ENCODE peak calls at places on chromosomes 7 and 10, in ten cellular contexts. J, S, P, B, W, Y, L, D, U and H are unnamed samples.

GRCh38 chr7:40199076-40199802 is 64.4 kb downstream of the SUGCT start:
- DNase-seq in J (no peak), S (no peak), P (no peak), B (no peak), W (no peak), Y (peak; percentile 63), L (no peak), D (no peak), U (no peak), H (no peak)

GRCh38 chr7:40151504-40151903 is 16.7 kb downstream of the SUGCT start:
- DNase-seq in J (no peak), S (no peak), P (no peak), B (no peak), W (no peak), Y (no peak), L (no peak), D (no peak), U (no peak), H (no peak)

GRCh38 chr7:28990200-28990960 is 32.2 kb upstream of the TRIL start:
- DNase-seq in J (no peak), S (no peak), P (no peak), B (no peak), W (peak; percentile 54), Y (no peak), L (no peak), D (no peak), U (no peak), H (no peak)

GRCh38 chr7:149879801-149880738 is 6.3 kb downstream of the ATP6V0E2 start:
- DNase-seq in J (no peak), S (no peak), P (no peak), B (no peak), W (no peak), Y (no peak), L (no peak), D (no peak), U (no peak), H (no peak)

GRCh38 chr7:77427996-77428603 is 12.0 kb upstream of the GSAP start:
- DNase-seq in J (peak; percentile 30), S (no peak), P (no peak), B (no peak), W (no peak), Y (peak; percentile 78), L (no peak), D (no peak), U (no peak), H (no peak)

GRCh38 chr10:78533776-78534175 is 500.1 kb downstream of the RPS24 start:
- DNase-seq in J (no peak), S (no peak), P (no peak), B (no peak), W (no peak), Y (no peak), L (no peak), D (no peak), U (no peak), H (no peak)

GRCh38 chr10:81862596-81862995 is 12.4 kb upstream of the NRG3 start:
- DNase-seq in J (no peak), S (no peak), P (no peak), B (no peak), W (no peak), Y (no peak), L (no peak), D (peak; percentile 58), U (no peak), H (no peak)

GRCh38 chr10:125148021-125148439 is 12.3 kb downstream of the CTBP2 start:
- DNase-seq in J (peak; percentile 67), S (no peak), P (no peak), B (no peak), W (no peak), Y (no peak), L (no peak), D (no peak), U (no peak), H (no peak)

GRCh38 chr7:132090444-132090843 is 485.8 kb downstream of the PLXNA4 start:
- DNase-seq in J (no peak), S (no peak), P (no peak), B (no peak), W (no peak), Y (no peak), L (no peak), D (no peak), U (no peak), H (no peak)

GRCh38 chr7:141945356-141945755 is 1.4 kb downstream of the CLEC5A start:
- DNase-seq in J (peak; percentile 32), S (no peak), P (no peak), B (no peak), W (no peak), Y (no peak), L (no peak), D (no peak), U (no peak), H (no peak)

GRCh38 chr7:14598978-14599377 is 303.6 kb downstream of the DGKB start:
- DNase-seq in J (no peak), S (no peak), P (no peak), B (no peak), W (no peak), Y (peak; percentile 60), L (no peak), D (no peak), U (no peak), H (no peak)

GRCh38 chr7:73423519-73424485 is 9.8 kb upstream of the FZD9 start:
- DNase-seq in J (no peak), S (no peak), P (no peak), B (no peak), W (no peak), Y (peak; percentile 26), L (no peak), D (peak; percentile 78), U (peak; percentile 23), H (peak; percentile 61)

GRCh38 chr10:122815458-122815857 is 30.2 kb downstream of the CUZD1 start:
- DNase-seq in J (no peak), S (no peak), P (no peak), B (no peak), W (no peak), Y (no peak), L (no peak), D (no peak), U (no peak), H (no peak)

GRCh38 chr7:136303162-136303561 is 326.0 kb upstream of the MTPN start:
- DNase-seq in J (no peak), S (no peak), P (no peak), B (no peak), W (no peak), Y (no peak), L (no peak), D (no peak), U (no peak), H (no peak)

GRCh38 chr7:55130554-55131198 is 111.9 kb downstream of the EGFR start:
- DNase-seq in J (peak; percentile 46), S (no peak), P (no peak), B (no peak), W (peak; percentile 55), Y (peak; percentile 97), L (no peak), D (no peak), U (no peak), H (peak; percentile 75)
- H3K4me1 ChIP-seq in J (peaks cover 25% of the 10 kb centered on the region), S (peaks cover 95% of the 10 kb centered on the region), P (peaks cover 74% of the 10 kb centered on the region), B (no peaks in the 10 kb centered on the region), W (peaks cover 39% of the 10 kb centered on the region), Y (peaks cover 56% of the 10 kb centered on the region), L (peaks cover 99% of the 10 kb centered on the region), D (peaks cover 13% of the 10 kb centered on the region), U (no peaks in the 10 kb centered on the region), H (peaks cover 29% of the 10 kb centered on the region)

DNA sequence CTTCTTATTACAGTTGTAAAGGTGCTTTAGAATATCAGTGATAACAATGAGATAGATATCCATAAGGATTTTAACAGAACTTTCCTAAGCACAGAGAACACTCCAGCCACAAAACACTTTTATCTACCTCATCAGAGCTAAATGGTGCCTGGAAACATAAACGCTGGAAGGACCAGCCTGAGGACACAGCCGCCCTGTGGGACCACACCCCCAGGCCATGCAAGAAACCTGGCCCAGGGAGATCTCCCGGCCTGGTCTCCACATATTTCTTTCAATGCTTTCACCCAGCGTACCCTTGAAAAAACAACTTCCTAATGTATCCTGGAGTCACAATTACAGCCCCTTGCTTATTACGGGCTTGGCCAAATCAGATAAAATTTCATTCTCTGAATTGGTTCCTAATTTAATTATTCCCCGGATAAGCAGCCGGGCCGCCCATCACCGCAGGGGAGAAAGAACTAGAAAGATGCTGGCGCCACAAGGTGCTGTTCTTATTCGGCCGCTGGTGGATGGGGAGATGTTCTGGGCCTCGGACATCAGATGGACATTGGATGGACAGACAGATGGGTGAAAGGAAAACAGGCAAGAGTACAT is 11.8 kb downstream of the CHST15 start:
- DNase-seq in J (no peak), S (no peak), P (no peak), B (no peak), W (no peak), Y (no peak), L (no peak), D (no peak), U (no peak), H (no peak)
- H3K27ac ChIP-seq in J (no peak overlapping the region), S (no peak overlapping the region), P (no peak overlapping the region), B (no peak overlapping the region), W (no peak overlapping the region), Y (no peak overlapping the region), L (no peak overlapping the region), D (peak overlapping the region; percentile 94), U (peak overlapping the region; percentile 9), H (no peak overlapping the region)

DNA sequence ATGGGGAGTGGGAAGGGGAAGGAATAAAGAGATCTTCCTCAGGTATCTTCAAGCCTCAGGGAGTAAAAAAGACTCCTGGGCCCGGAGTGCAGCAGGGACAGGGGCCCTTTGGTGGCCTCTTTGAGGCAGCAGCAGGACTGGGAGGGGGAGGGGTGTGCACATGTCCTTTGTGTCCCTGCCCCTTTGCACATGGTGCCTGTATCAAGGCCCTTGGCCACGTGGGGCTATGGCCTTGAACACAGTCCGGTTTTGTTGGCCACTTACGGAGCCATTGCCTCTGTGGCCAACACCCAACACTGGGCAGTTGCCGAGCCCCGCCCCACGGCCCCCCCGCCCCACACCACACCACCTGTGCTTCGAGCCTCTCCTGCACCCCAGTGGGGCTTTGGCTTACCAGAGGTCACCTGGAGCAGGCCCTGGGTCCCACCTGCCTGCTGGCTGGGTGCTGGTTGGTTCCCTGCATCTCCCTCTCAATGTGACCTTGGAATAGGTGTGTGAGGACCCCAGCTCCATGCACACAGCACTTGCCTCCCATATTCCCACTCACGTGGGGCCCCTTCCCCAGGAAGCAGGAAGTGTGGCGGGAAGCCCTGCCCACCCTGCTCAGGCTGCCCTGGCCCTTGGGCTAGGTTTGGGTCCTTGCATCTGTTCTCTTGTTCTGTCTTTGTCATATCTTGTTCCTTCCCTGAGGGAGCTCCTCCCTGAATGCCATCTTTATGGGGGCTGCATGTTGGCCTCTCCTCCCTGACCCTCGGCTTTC is 5.3 kb downstream of the SAP25 start:
- DNase-seq in J (peak; percentile 95), S (no peak), P (no peak), B (peak; percentile 87), W (no peak), Y (no peak), L (no peak), D (peak; percentile 87), U (no peak), H (peak; percentile 47)
- TF ChIP-seq POLR2A in J (no peak), S (no peak), P (no peak), B (peak; percentile 37), W (no peak), Y (no peak), L (no peak), D (no peak), U (no peak), H (no peak)

GRCh38 chr7:74476546-74477095 is 22.9 kb downstream of the GTF2IRD1 start:
- DNase-seq in J (no peak), S (no peak), P (no peak), B (no peak), W (no peak), Y (no peak), L (no peak), D (no peak), U (no peak), H (no peak)
- H3K4me1 ChIP-seq in J (peaks cover 60% of the 10 kb centered on the region), S (peaks cover 86% of the 10 kb centered on the region), P (peaks cover 84% of the 10 kb centered on the region), B (peaks cover 28% of the 10 kb centered on the region), W (peaks cover 42% of the 10 kb centered on the region), Y (peaks cover 45% of the 10 kb centered on the region), L (peaks cover 77% of the 10 kb centered on the region), D (peaks cover 34% of the 10 kb centered on the region), U (peaks cover 34% of the 10 kb centered on the region), H (peaks cover 23% of the 10 kb centered on the region)